ENCODE peak calls at places on chromosomes 3 and 15, in ten cellular contexts. One of them, this sample, is unnamed.

GRCh38 chr3:30440880-30441279 is 165.5 kb upstream of the TGFBR2 start:
- DNase-seq in iPS DF 6.9: no peak
- DNase-seq in GM06990: no peak
- DNase-seq in PC-3: no peak
- DNase-seq in left lung: no peak
- DNase-seq in esophagus squamous epithelium: no peak
- DNase-seq in fibroblast of mammary gland: peak
- DNase-seq in aorta: no peak
- DNase-seq in RWPE2: no peak
- DNase-seq in Panc1: peak
- DNase-seq in this sample: no peak

GRCh38 chr3:126538316-126538715 is 14.4 kb downstream of the CHST13 start:
- DNase-seq in iPS DF 6.9: no peak
- DNase-seq in GM06990: no peak
- DNase-seq in PC-3: no peak
- DNase-seq in left lung: peak
- DNase-seq in esophagus squamous epithelium: no peak
- DNase-seq in fibroblast of mammary gland: no peak
- DNase-seq in aorta: peak
- DNase-seq in RWPE2: peak
- DNase-seq in Panc1: no peak
- DNase-seq in this sample: peak

GRCh38 chr3:45497963-45498362 is 96.6 kb upstream of the LIMD1 start:
- DNase-seq in iPS DF 6.9: no peak
- DNase-seq in GM06990: no peak
- DNase-seq in PC-3: no peak
- DNase-seq in left lung: no peak
- DNase-seq in esophagus squamous epithelium: no peak
- DNase-seq in fibroblast of mammary gland: no peak
- DNase-seq in aorta: no peak
- DNase-seq in RWPE2: no peak
- DNase-seq in Panc1: no peak
- DNase-seq in this sample: no peak

GRCh38 chr15:89444855-89445254 is 51.5 kb downstream of the RHCG start:
- DNase-seq in iPS DF 6.9: no peak
- DNase-seq in GM06990: no peak
- DNase-seq in PC-3: no peak
- DNase-seq in left lung: no peak
- DNase-seq in esophagus squamous epithelium: no peak
- DNase-seq in fibroblast of mammary gland: no peak
- DNase-seq in aorta: peak
- DNase-seq in RWPE2: no peak
- DNase-seq in Panc1: no peak
- DNase-seq in this sample: no peak

GRCh38 chr15:25690673-25691543 is 172.2 kb downstream of the ATP10A start:
- DNase-seq in iPS DF 6.9: no peak
- DNase-seq in GM06990: no peak
- DNase-seq in PC-3: peak
- DNase-seq in left lung: peak
- DNase-seq in esophagus squamous epithelium: no peak
- DNase-seq in fibroblast of mammary gland: peak
- DNase-seq in aorta: peak
- DNase-seq in RWPE2: peak
- DNase-seq in Panc1: no peak
- DNase-seq in this sample: no peak

GRCh38 chr3:46082849-46083248 is 55.6 kb upstream of the XCR1 start:
- DNase-seq in iPS DF 6.9: no peak
- DNase-seq in GM06990: no peak
- DNase-seq in PC-3: peak
- DNase-seq in left lung: no peak
- DNase-seq in esophagus squamous epithelium: no peak
- DNase-seq in fibroblast of mammary gland: no peak
- DNase-seq in aorta: no peak
- DNase-seq in RWPE2: no peak
- DNase-seq in Panc1: no peak
- DNase-seq in this sample: no peak

GRCh38 chr15:48645558-48646330 is at the start of gene FBN1:
- DNase-seq in iPS DF 6.9: no peak
- DNase-seq in GM06990: peak
- DNase-seq in PC-3: peak
- DNase-seq in left lung: peak
- DNase-seq in esophagus squamous epithelium: peak
- DNase-seq in fibroblast of mammary gland: peak
- DNase-seq in aorta: peak
- DNase-seq in RWPE2: peak
- DNase-seq in Panc1: no peak
- DNase-seq in this sample: peak

GRCh38 chr3:87674397-87675161 is 384.2 kb downstream of the CGGBP1 start:
- DNase-seq in iPS DF 6.9: no peak
- DNase-seq in GM06990: peak
- DNase-seq in PC-3: no peak
- DNase-seq in left lung: no peak
- DNase-seq in esophagus squamous epithelium: no peak
- DNase-seq in fibroblast of mammary gland: no peak
- DNase-seq in aorta: no peak
- DNase-seq in RWPE2: no peak
- DNase-seq in Panc1: no peak
- DNase-seq in this sample: no peak

GRCh38 chr3:176926688-176927087 is 270.6 kb downstream of the TBL1XR1 start:
- DNase-seq in iPS DF 6.9: no peak
- DNase-seq in GM06990: no peak
- DNase-seq in PC-3: no peak
- DNase-seq in left lung: no peak
- DNase-seq in esophagus squamous epithelium: no peak
- DNase-seq in fibroblast of mammary gland: no peak
- DNase-seq in aorta: no peak
- DNase-seq in RWPE2: no peak
- DNase-seq in Panc1: no peak
- DNase-seq in this sample: no peak

GRCh38 chr15:75869446-75869845 is 26.2 kb downstream of the UBE2Q2 start:
- DNase-seq in iPS DF 6.9: no peak
- DNase-seq in GM06990: no peak
- DNase-seq in PC-3: no peak
- DNase-seq in left lung: no peak
- DNase-seq in esophagus squamous epithelium: no peak
- DNase-seq in fibroblast of mammary gland: no peak
- DNase-seq in aorta: no peak
- DNase-seq in RWPE2: no peak
- DNase-seq in Panc1: no peak
- DNase-seq in this sample: no peak

GRCh38 chr15:75867428-75867827 is 24.2 kb downstream of the UBE2Q2 start:
- DNase-seq in iPS DF 6.9: no peak
- DNase-seq in GM06990: peak
- DNase-seq in PC-3: no peak
- DNase-seq in left lung: no peak
- DNase-seq in esophagus squamous epithelium: no peak
- DNase-seq in fibroblast of mammary gland: no peak
- DNase-seq in aorta: no peak
- DNase-seq in RWPE2: no peak
- DNase-seq in Panc1: no peak
- DNase-seq in this sample: no peak

GRCh38 chr15:75864213-75865059 is 21.2 kb downstream of the UBE2Q2 start:
- DNase-seq in iPS DF 6.9: no peak
- DNase-seq in GM06990: no peak
- DNase-seq in PC-3: no peak
- DNase-seq in left lung: no peak
- DNase-seq in esophagus squamous epithelium: no peak
- DNase-seq in fibroblast of mammary gland: no peak
- DNase-seq in aorta: no peak
- DNase-seq in RWPE2: no peak
- DNase-seq in Panc1: no peak
- DNase-seq in this sample: no peak

GRCh38 chr15:75868019-75868418 is 24.8 kb downstream of the UBE2Q2 start:
- DNase-seq in iPS DF 6.9: no peak
- DNase-seq in GM06990: no peak
- DNase-seq in PC-3: no peak
- DNase-seq in left lung: no peak
- DNase-seq in esophagus squamous epithelium: no peak
- DNase-seq in fibroblast of mammary gland: no peak
- DNase-seq in aorta: no peak
- DNase-seq in RWPE2: no peak
- DNase-seq in Panc1: no peak
- DNase-seq in this sample: no peak

GRCh38 chr15:75866916-75867315 is 23.7 kb downstream of the UBE2Q2 start:
- DNase-seq in iPS DF 6.9: no peak
- DNase-seq in GM06990: no peak
- DNase-seq in PC-3: no peak
- DNase-seq in left lung: no peak
- DNase-seq in esophagus squamous epithelium: no peak
- DNase-seq in fibroblast of mammary gland: no peak
- DNase-seq in aorta: no peak
- DNase-seq in RWPE2: no peak
- DNase-seq in Panc1: no peak
- DNase-seq in this sample: no peak
- H3K4me3 ChIP-seq in iPS DF 6.9: no peak
- H3K4me3 ChIP-seq in GM06990: no peak
- H3K4me3 ChIP-seq in PC-3: no peak
- H3K4me3 ChIP-seq in left lung: no peak
- H3K4me3 ChIP-seq in esophagus squamous epithelium: no peak
- H3K4me3 ChIP-seq in fibroblast of mammary gland: no peak
- H3K4me3 ChIP-seq in aorta: no peak
- H3K4me3 ChIP-seq in RWPE2: no peak
- H3K4me3 ChIP-seq in Panc1: no peak
- H3K4me3 ChIP-seq in this sample: no peak

GRCh38 chr3:196634224-196634623 is 5.3 kb upstream of the NRROS start:
- DNase-seq in iPS DF 6.9: no peak
- DNase-seq in GM06990: no peak
- DNase-seq in PC-3: no peak
- DNase-seq in left lung: peak
- DNase-seq in esophagus squamous epithelium: no peak
- DNase-seq in fibroblast of mammary gland: no peak
- DNase-seq in aorta: no peak
- DNase-seq in RWPE2: no peak
- DNase-seq in Panc1: no peak
- DNase-seq in this sample: no peak

GRCh38 chr3:196631655-196632032 is 7.8 kb upstream of the NRROS start:
- DNase-seq in iPS DF 6.9: no peak
- DNase-seq in GM06990: no peak
- DNase-seq in PC-3: no peak
- DNase-seq in left lung: no peak
- DNase-seq in esophagus squamous epithelium: no peak
- DNase-seq in fibroblast of mammary gland: no peak
- DNase-seq in aorta: no peak
- DNase-seq in RWPE2: no peak
- DNase-seq in Panc1: no peak
- DNase-seq in this sample: no peak

GRCh38 chr3:196634851-196635250 is 4.6 kb upstream of the NRROS start:
- DNase-seq in iPS DF 6.9: no peak
- DNase-seq in GM06990: no peak
- DNase-seq in PC-3: no peak
- DNase-seq in left lung: no peak
- DNase-seq in esophagus squamous epithelium: no peak
- DNase-seq in fibroblast of mammary gland: no peak
- DNase-seq in aorta: no peak
- DNase-seq in RWPE2: no peak
- DNase-seq in Panc1: no peak
- DNase-seq in this sample: no peak

GRCh38 chr3:196633658-196634151 is 5.8 kb upstream of the NRROS start:
- DNase-seq in iPS DF 6.9: no peak
- DNase-seq in GM06990: no peak
- DNase-seq in PC-3: no peak
- DNase-seq in left lung: no peak
- DNase-seq in esophagus squamous epithelium: no peak
- DNase-seq in fibroblast of mammary gland: no peak
- DNase-seq in aorta: no peak
- DNase-seq in RWPE2: no peak
- DNase-seq in Panc1: no peak
- DNase-seq in this sample: no peak

GRCh38 chr3:196632033-196632751 is 7.3 kb upstream of the NRROS start:
- DNase-seq in iPS DF 6.9: no peak
- DNase-seq in GM06990: peak
- DNase-seq in PC-3: peak
- DNase-seq in left lung: peak
- DNase-seq in esophagus squamous epithelium: peak
- DNase-seq in fibroblast of mammary gland: peak
- DNase-seq in aorta: peak
- DNase-seq in RWPE2: no peak
- DNase-seq in Panc1: no peak
- DNase-seq in this sample: peak
- H3K4me3 ChIP-seq in iPS DF 6.9: peak
- H3K4me3 ChIP-seq in GM06990: peak
- H3K4me3 ChIP-seq in PC-3: peak
- H3K4me3 ChIP-seq in left lung: peak
- H3K4me3 ChIP-seq in esophagus squamous epithelium: peak
- H3K4me3 ChIP-seq in fibroblast of mammary gland: peak
- H3K4me3 ChIP-seq in aorta: peak
- H3K4me3 ChIP-seq in RWPE2: peak
- H3K4me3 ChIP-seq in Panc1: peak
- H3K4me3 ChIP-seq in this sample: peak

GRCh38 chr15:74787251-74788041 is 5.6 kb downstream of the CSK start:
- DNase-seq in iPS DF 6.9: peak
- DNase-seq in GM06990: peak
- DNase-seq in PC-3: no peak
- DNase-seq in left lung: peak
- DNase-seq in esophagus squamous epithelium: peak
- DNase-seq in fibroblast of mammary gland: peak
- DNase-seq in aorta: no peak
- DNase-seq in RWPE2: peak
- DNase-seq in Panc1: peak
- DNase-seq in this sample: peak

GRCh38 chr15:74788042-74788715 is 6.3 kb downstream of the CSK start:
- DNase-seq in iPS DF 6.9: no peak
- DNase-seq in GM06990: no peak
- DNase-seq in PC-3: no peak
- DNase-seq in left lung: no peak
- DNase-seq in esophagus squamous epithelium: no peak
- DNase-seq in fibroblast of mammary gland: no peak
- DNase-seq in aorta: no peak
- DNase-seq in RWPE2: no peak
- DNase-seq in Panc1: no peak
- DNase-seq in this sample: no peak

GRCh38 chr15:74789171-74789627 is 7.3 kb downstream of the CSK start:
- DNase-seq in iPS DF 6.9: no peak
- DNase-seq in GM06990: no peak
- DNase-seq in PC-3: peak
- DNase-seq in left lung: no peak
- DNase-seq in esophagus squamous epithelium: no peak
- DNase-seq in fibroblast of mammary gland: no peak
- DNase-seq in aorta: no peak
- DNase-seq in RWPE2: peak
- DNase-seq in Panc1: no peak
- DNase-seq in this sample: no peak

GRCh38 chr15:74789741-74790079 is 7.8 kb downstream of the CSK start:
- DNase-seq in iPS DF 6.9: no peak
- DNase-seq in GM06990: no peak
- DNase-seq in PC-3: no peak
- DNase-seq in left lung: no peak
- DNase-seq in esophagus squamous epithelium: no peak
- DNase-seq in fibroblast of mammary gland: no peak
- DNase-seq in aorta: no peak
- DNase-seq in RWPE2: peak
- DNase-seq in Panc1: no peak
- DNase-seq in this sample: no peak

GRCh38 chr15:74788716-74789151 is 6.9 kb downstream of the CSK start:
- DNase-seq in iPS DF 6.9: no peak
- DNase-seq in GM06990: peak
- DNase-seq in PC-3: no peak
- DNase-seq in left lung: no peak
- DNase-seq in esophagus squamous epithelium: no peak
- DNase-seq in fibroblast of mammary gland: no peak
- DNase-seq in aorta: no peak
- DNase-seq in RWPE2: peak
- DNase-seq in Panc1: no peak
- DNase-seq in this sample: no peak
- H3K4me3 ChIP-seq in iPS DF 6.9: no peak
- H3K4me3 ChIP-seq in GM06990: peak
- H3K4me3 ChIP-seq in PC-3: no peak
- H3K4me3 ChIP-seq in left lung: no peak
- H3K4me3 ChIP-seq in esophagus squamous epithelium: peak
- H3K4me3 ChIP-seq in fibroblast of mammary gland: no peak
- H3K4me3 ChIP-seq in aorta: no peak
- H3K4me3 ChIP-seq in RWPE2: no peak
- H3K4me3 ChIP-seq in Panc1: no peak
- H3K4me3 ChIP-seq in this sample: peak

GRCh38 chr3:11600501-11601282 is 43.0 kb downstream of the VGLL4 start:
- DNase-seq in iPS DF 6.9: no peak
- DNase-seq in GM06990: no peak
- DNase-seq in PC-3: peak
- DNase-seq in left lung: peak
- DNase-seq in esophagus squamous epithelium: no peak
- DNase-seq in fibroblast of mammary gland: peak
- DNase-seq in aorta: peak
- DNase-seq in RWPE2: peak
- DNase-seq in Panc1: peak
- DNase-seq in this sample: no peak
- H3K4me3 ChIP-seq in iPS DF 6.9: no peak
- H3K4me3 ChIP-seq in GM06990: no peak
- H3K4me3 ChIP-seq in PC-3: peak
- H3K4me3 ChIP-seq in left lung: no peak
- H3K4me3 ChIP-seq in esophagus squamous epithelium: no peak
- H3K4me3 ChIP-seq in fibroblast of mammary gland: no peak
- H3K4me3 ChIP-seq in aorta: no peak
- H3K4me3 ChIP-seq in RWPE2: no peak
- H3K4me3 ChIP-seq in Panc1: peak
- H3K4me3 ChIP-seq in this sample: no peak

This sample was measured in lower lobe of right lung.